ENCODE peak calls at places on chromosomes 3 and 15, in four cellular contexts. U is T follicular helper cell, P is DMS79, M is prostate gland. L is an unnamed sample.

GRCh38 chr15:69410290-69410874 is 3.8 kb upstream of the KIF23 start:
- DNase-seq in U (no peak), P (no peak), M (no peak), L (no peak)

GRCh38 chr3:57852896-57853295 is 96.8 kb downstream of the SLMAP start:
- DNase-seq in U (no peak), P (no peak), M (no peak), L (no peak)

GRCh38 chr3:138356666-138357409 is 8.5 kb downstream of the MRAS start:
- DNase-seq in U (no peak), P (no peak), M (no peak), L (no peak)

GRCh38 chr3:136831461-136831860 is 12.5 kb downstream of the SLC35G2 start:
- DNase-seq in U (no peak), P (no peak), M (no peak), L (no peak)

GRCh38 chr3:33219175-33219487 is 521 bp upstream of the SUSD5 start:
- DNase-seq in U (no peak), P (no peak), M (no peak), L (no peak)

GRCh38 chr3:78728406-78729145 is 1039.2 kb downstream of the ROBO1 start:
- DNase-seq in U (no peak), P (no peak), M (peak), L (no peak)

GRCh38 chr3:23333633-23334032 is 130.5 kb downstream of the UBE2E2 start:
- DNase-seq in U (no peak), P (no peak), M (no peak), L (no peak)

GRCh38 chr3:112686360-112686759 is 45.4 kb upstream of the CCDC80 start:
- DNase-seq in U (no peak), P (no peak), M (no peak), L (no peak)

GRCh38 chr3:18295171-18295920 is 129.8 kb downstream of the SATB1 start:
- DNase-seq in U (no peak), P (no peak), M (no peak), L (no peak)

GRCh38 chr15:25811481-25811906 is 51.6 kb downstream of the ATP10A start:
- DNase-seq in U (no peak), P (no peak), M (no peak), L (no peak)

GRCh38 chr15:36256258-36256825 is 323.1 kb upstream of the CDIN1 start:
- DNase-seq in U (no peak), P (no peak), M (no peak), L (no peak)

GRCh38 chr15:51969728-51970127 is 1.9 kb downstream of the LEO1 start:
- DNase-seq in U (no peak), P (no peak), M (no peak), L (no peak)

GRCh38 chr3:195003006-195003892 is 267.7 kb downstream of the XXYLT1 start:
- DNase-seq in U (no peak), P (peak), M (peak), L (no peak)

GRCh38 chr3:63477494-63478129 is 174.9 kb upstream of the SNTN start:
- DNase-seq in U (no peak), P (no peak), M (no peak), L (no peak)

GRCh38 chr15:70873232-70874054 is 18.8 kb downstream of the THAP10 start:
- DNase-seq in U (no peak), P (no peak), M (no peak), L (no peak)

GRCh38 chr3:69330891-69331400 is 54.9 kb downstream of the FRMD4B start:
- DNase-seq in U (no peak), P (no peak), M (no peak), L (no peak)

GRCh38 chr3:142237891-142238290 is 12.5 kb upstream of the GK5 start:
- DNase-seq in U (no peak), P (no peak), M (no peak), L (no peak)

GRCh38 chr3:30548605-30549004 is 57.8 kb upstream of the TGFBR2 start:
- DNase-seq in U (no peak), P (no peak), M (no peak), L (no peak)

GRCh38 chr3:178525180-178525704 is 11.0 kb upstream of the KCNMB2 start:
- DNase-seq in U (no peak), P (no peak), M (no peak), L (no peak)

GRCh38 chr3:169286214-169286613 is 377.3 kb downstream of the MECOM start:
- DNase-seq in U (no peak), P (no peak), M (no peak), L (no peak)

GRCh38 chr15:29418178-29418577 is 148.6 kb upstream of the NSMCE3 start:
- DNase-seq in U (no peak), P (no peak), M (no peak), L (no peak)

GRCh38 chr15:51793521-51793920 is 35.9 kb upstream of the TMOD3 start:
- DNase-seq in U (no peak), P (no peak), M (peak), L (no peak)

GRCh38 chr3:119173325-119173724 is at the start of gene UPK1B:
- DNase-seq in U (no peak), P (no peak), M (no peak), L (no peak)

GRCh38 chr3:128313181-128313725 is 153.4 kb downstream of the DNAJB8 start:
- DNase-seq in U (no peak), P (no peak), M (no peak), L (no peak)

GRCh38 chr15:63019539-63020109 is 22.9 kb upstream of the TPM1 start:
- DNase-seq in U (no peak), P (peak), M (peak), L (no peak)

GRCh38 chr3:195209836-195210551 is 61.0 kb downstream of the XXYLT1 start:
- DNase-seq in U (no peak), P (peak), M (no peak), L (no peak)

GRCh38 chr15:38398134-38398533 is 55.8 kb upstream of the FAM98B start:
- DNase-seq in U (no peak), P (no peak), M (peak), L (no peak)

GRCh38 chr15:80940851-80941250 is 48.8 kb downstream of the MESD start:
- DNase-seq in U (no peak), P (no peak), M (no peak), L (no peak)

GRCh38 chr3:113712129-113712528 is 15.7 kb upstream of the USF3 start:
- DNase-seq in U (no peak), P (no peak), M (no peak), L (no peak)

GRCh38 chr3:8529197-8529637 is 27.6 kb downstream of the LMCD1 start:
- DNase-seq in U (no peak), P (no peak), M (no peak), L (no peak)

GRCh38 chr3:138118863-138119766 is 3.7 kb upstream of the DZIP1L start:
- DNase-seq in U (peak), P (peak), M (peak), L (no peak)

GRCh38 chr3:159978918-159979703 is 9.5 kb upstream of the IL12A start:
- DNase-seq in U (no peak), P (no peak), M (no peak), L (no peak)

GRCh38 chr15:39976291-39977274 is 42.7 kb downstream of the EIF2AK4 start:
- DNase-seq in U (no peak), P (peak), M (peak), L (no peak)

L was measured in effector CD4-positive, alpha-beta T cell.